ENCODE peak calls at places on chromosomes 3 and 15, in nine cellular contexts. One of them, this sample, is unnamed. For H3K9me3, the result is how much of the 10 kb centered on the place peaks cover.

GRCh38 chr15:62758126-62758951 is 284.2 kb upstream of the TPM1 start:
- DNase-seq in lower lobe of right lung: no peak
- DNase-seq in pancreas: peak
- DNase-seq in CD8-positive, alpha-beta memory T cell: no peak
- DNase-seq in fibroblast of lung: peak
- DNase-seq in neuronal stem cell: peak
- DNase-seq in ovary: no peak
- DNase-seq in naive thymus-derived CD4-positive, alpha-beta T cell: no peak
- DNase-seq in left ventricle myocardium inferior: no peak
- DNase-seq in this sample: no peak

GRCh38 chr3:97804471-97804870 is 17.3 kb upstream of the CRYBG3 start:
- DNase-seq in fibroblast of lung: no peak
- DNase-seq in left ventricle myocardium inferior: no peak
- DNase-seq in pancreas: no peak
- DNase-seq in neuronal stem cell: no peak
- DNase-seq in ovary: no peak
- DNase-seq in naive thymus-derived CD4-positive, alpha-beta T cell: no peak
- DNase-seq in lower lobe of right lung: no peak
- DNase-seq in CD8-positive, alpha-beta memory T cell: no peak
- DNase-seq in this sample: no peak

GRCh38 chr3:186466391-186466974 is 77.7 kb downstream of the CRYGS start:
- DNase-seq in naive thymus-derived CD4-positive, alpha-beta T cell: no peak
- DNase-seq in lower lobe of right lung: no peak
- DNase-seq in left ventricle myocardium inferior: no peak
- DNase-seq in ovary: no peak
- DNase-seq in neuronal stem cell: no peak
- DNase-seq in pancreas: peak
- DNase-seq in fibroblast of lung: peak
- DNase-seq in CD8-positive, alpha-beta memory T cell: no peak
- DNase-seq in this sample: no peak

GRCh38 chr3:94673891-94674290 is 611.0 kb downstream of the NSUN3 start:
- DNase-seq in ovary: no peak
- DNase-seq in naive thymus-derived CD4-positive, alpha-beta T cell: no peak
- DNase-seq in pancreas: no peak
- DNase-seq in neuronal stem cell: no peak
- DNase-seq in left ventricle myocardium inferior: no peak
- DNase-seq in lower lobe of right lung: no peak
- DNase-seq in fibroblast of lung: no peak
- DNase-seq in CD8-positive, alpha-beta memory T cell: no peak
- DNase-seq in this sample: no peak

GRCh38 chr3:180855364-180855763 is 57.1 kb upstream of the FXR1 start:
- DNase-seq in left ventricle myocardium inferior: no peak
- DNase-seq in naive thymus-derived CD4-positive, alpha-beta T cell: no peak
- DNase-seq in lower lobe of right lung: no peak
- DNase-seq in neuronal stem cell: peak
- DNase-seq in pancreas: no peak
- DNase-seq in ovary: no peak
- DNase-seq in fibroblast of lung: peak
- DNase-seq in CD8-positive, alpha-beta memory T cell: no peak
- DNase-seq in this sample: no peak

GRCh38 chr15:78565951-78566774 is 843 bp downstream of the CHRNA5 start:
- DNase-seq in CD8-positive, alpha-beta memory T cell: no peak
- DNase-seq in left ventricle myocardium inferior: no peak
- DNase-seq in neuronal stem cell: peak
- DNase-seq in fibroblast of lung: peak
- DNase-seq in ovary: no peak
- DNase-seq in naive thymus-derived CD4-positive, alpha-beta T cell: no peak
- DNase-seq in lower lobe of right lung: no peak
- DNase-seq in pancreas: no peak
- DNase-seq in this sample: no peak

GRCh38 chr3:45583021-45583851 is 11.3 kb upstream of the LIMD1 start:
- DNase-seq in fibroblast of lung: peak
- DNase-seq in naive thymus-derived CD4-positive, alpha-beta T cell: no peak
- DNase-seq in ovary: peak
- DNase-seq in lower lobe of right lung: no peak
- DNase-seq in left ventricle myocardium inferior: peak
- DNase-seq in pancreas: peak
- DNase-seq in CD8-positive, alpha-beta memory T cell: no peak
- DNase-seq in neuronal stem cell: no peak
- DNase-seq in this sample: no peak

GRCh38 chr3:63945558-63946096 is 33.4 kb upstream of the SCAANT1 start:
- DNase-seq in fibroblast of lung: peak
- DNase-seq in pancreas: peak
- DNase-seq in naive thymus-derived CD4-positive, alpha-beta T cell: no peak
- DNase-seq in CD8-positive, alpha-beta memory T cell: no peak
- DNase-seq in left ventricle myocardium inferior: no peak
- DNase-seq in ovary: no peak
- DNase-seq in lower lobe of right lung: no peak
- DNase-seq in neuronal stem cell: no peak
- DNase-seq in this sample: no peak

GRCh38 chr15:82646250-82647044 is 716 bp downstream of the CPEB1 start:
- DNase-seq in CD8-positive, alpha-beta memory T cell: no peak
- DNase-seq in ovary: peak
- DNase-seq in neuronal stem cell: no peak
- DNase-seq in naive thymus-derived CD4-positive, alpha-beta T cell: no peak
- DNase-seq in fibroblast of lung: no peak
- DNase-seq in left ventricle myocardium inferior: no peak
- DNase-seq in lower lobe of right lung: no peak
- DNase-seq in pancreas: peak
- DNase-seq in this sample: no peak

GRCh38 chr3:48042071-48042760 is 26.0 kb upstream of the MAP4 start:
- DNase-seq in naive thymus-derived CD4-positive, alpha-beta T cell: no peak
- DNase-seq in fibroblast of lung: peak
- DNase-seq in neuronal stem cell: no peak
- DNase-seq in lower lobe of right lung: no peak
- DNase-seq in CD8-positive, alpha-beta memory T cell: no peak
- DNase-seq in pancreas: no peak
- DNase-seq in left ventricle myocardium inferior: no peak
- DNase-seq in ovary: no peak
- DNase-seq in this sample: no peak

GRCh38 chr15:95557226-95558046 is 773.1 kb upstream of the NR2F2 start:
- DNase-seq in neuronal stem cell: no peak
- DNase-seq in left ventricle myocardium inferior: no peak
- DNase-seq in ovary: no peak
- DNase-seq in lower lobe of right lung: no peak
- DNase-seq in CD8-positive, alpha-beta memory T cell: no peak
- DNase-seq in naive thymus-derived CD4-positive, alpha-beta T cell: no peak
- DNase-seq in pancreas: no peak
- DNase-seq in fibroblast of lung: peak
- DNase-seq in this sample: no peak

GRCh38 chr3:48928679-48929078 is 10.0 kb downstream of the ARIH2 start:
- DNase-seq in lower lobe of right lung: no peak
- DNase-seq in naive thymus-derived CD4-positive, alpha-beta T cell: no peak
- DNase-seq in CD8-positive, alpha-beta memory T cell: no peak
- DNase-seq in fibroblast of lung: peak
- DNase-seq in pancreas: no peak
- DNase-seq in left ventricle myocardium inferior: no peak
- DNase-seq in ovary: no peak
- DNase-seq in neuronal stem cell: no peak
- DNase-seq in this sample: no peak

GRCh38 chr3:100400424-100400781 is 486 bp downstream of the TOMM70 start:
- DNase-seq in fibroblast of lung: peak
- DNase-seq in CD8-positive, alpha-beta memory T cell: peak
- DNase-seq in lower lobe of right lung: no peak
- DNase-seq in pancreas: no peak
- DNase-seq in naive thymus-derived CD4-positive, alpha-beta T cell: peak
- DNase-seq in left ventricle myocardium inferior: no peak
- DNase-seq in neuronal stem cell: peak
- DNase-seq in ovary: no peak
- DNase-seq in this sample: peak

GRCh38 chr3:128337305-128337704 is 129.4 kb downstream of the DNAJB8 start:
- DNase-seq in left ventricle myocardium inferior: no peak
- DNase-seq in pancreas: no peak
- DNase-seq in neuronal stem cell: no peak
- DNase-seq in CD8-positive, alpha-beta memory T cell: no peak
- DNase-seq in lower lobe of right lung: peak
- DNase-seq in ovary: no peak
- DNase-seq in fibroblast of lung: no peak
- DNase-seq in naive thymus-derived CD4-positive, alpha-beta T cell: no peak
- DNase-seq in this sample: no peak

DNA sequence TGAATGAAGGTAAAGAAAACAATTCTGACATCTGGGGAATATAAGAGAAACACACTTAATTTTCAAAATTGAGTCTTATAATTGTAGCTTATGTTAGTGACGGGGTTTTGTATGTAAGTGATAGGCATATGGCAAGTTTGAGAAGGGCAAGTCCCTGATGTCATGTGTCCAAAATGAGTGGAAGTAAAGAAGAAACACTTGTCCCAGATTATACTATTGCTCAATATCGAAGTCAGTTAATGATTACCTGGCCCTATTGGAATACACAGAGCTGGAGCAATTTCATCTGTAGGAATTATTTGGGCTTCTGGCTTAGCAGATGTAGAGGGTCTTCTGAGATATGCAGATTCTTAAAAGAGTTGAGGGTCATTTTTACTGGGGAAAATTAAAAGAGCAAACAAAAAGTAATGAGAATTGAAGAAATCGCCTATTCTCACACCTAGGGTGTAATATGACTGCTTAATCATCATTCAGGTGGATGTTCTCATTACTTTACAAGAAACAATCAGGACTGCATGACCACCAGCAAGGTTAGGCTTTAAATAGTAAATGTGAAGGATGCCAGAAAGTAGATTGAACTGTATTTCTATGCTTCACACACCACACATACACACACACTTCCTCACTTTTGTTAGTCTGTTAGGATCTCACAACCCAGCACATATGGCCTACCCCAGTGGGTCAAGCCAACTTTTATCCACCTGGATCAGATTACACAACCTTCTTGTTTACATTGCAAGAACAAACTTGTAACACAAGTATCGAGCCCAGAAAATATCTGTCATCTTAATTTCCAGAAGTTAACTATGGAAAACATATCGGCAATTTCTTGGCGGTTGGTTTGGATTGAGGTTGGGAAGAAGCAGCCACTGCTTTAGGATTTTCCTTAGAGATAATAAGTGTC is 183.3 kb upstream of the LRRC3B start:
- DNase-seq in naive thymus-derived CD4-positive, alpha-beta T cell: no peak
- DNase-seq in neuronal stem cell: no peak
- DNase-seq in CD8-positive, alpha-beta memory T cell: no peak
- DNase-seq in lower lobe of right lung: no peak
- DNase-seq in fibroblast of lung: no peak
- DNase-seq in left ventricle myocardium inferior: no peak
- DNase-seq in pancreas: peak
- DNase-seq in ovary: no peak
- DNase-seq in this sample: no peak
- H3K9me3 ChIP-seq in naive thymus-derived CD4-positive, alpha-beta T cell: under half
- H3K9me3 ChIP-seq in neuronal stem cell: under half
- H3K9me3 ChIP-seq in CD8-positive, alpha-beta memory T cell: under half
- H3K9me3 ChIP-seq in lower lobe of right lung: under half
- H3K9me3 ChIP-seq in fibroblast of lung: under half
- H3K9me3 ChIP-seq in left ventricle myocardium inferior: under half
- H3K9me3 ChIP-seq in pancreas: under half
- H3K9me3 ChIP-seq in ovary: under half
- H3K9me3 ChIP-seq in this sample: under half

DNA sequence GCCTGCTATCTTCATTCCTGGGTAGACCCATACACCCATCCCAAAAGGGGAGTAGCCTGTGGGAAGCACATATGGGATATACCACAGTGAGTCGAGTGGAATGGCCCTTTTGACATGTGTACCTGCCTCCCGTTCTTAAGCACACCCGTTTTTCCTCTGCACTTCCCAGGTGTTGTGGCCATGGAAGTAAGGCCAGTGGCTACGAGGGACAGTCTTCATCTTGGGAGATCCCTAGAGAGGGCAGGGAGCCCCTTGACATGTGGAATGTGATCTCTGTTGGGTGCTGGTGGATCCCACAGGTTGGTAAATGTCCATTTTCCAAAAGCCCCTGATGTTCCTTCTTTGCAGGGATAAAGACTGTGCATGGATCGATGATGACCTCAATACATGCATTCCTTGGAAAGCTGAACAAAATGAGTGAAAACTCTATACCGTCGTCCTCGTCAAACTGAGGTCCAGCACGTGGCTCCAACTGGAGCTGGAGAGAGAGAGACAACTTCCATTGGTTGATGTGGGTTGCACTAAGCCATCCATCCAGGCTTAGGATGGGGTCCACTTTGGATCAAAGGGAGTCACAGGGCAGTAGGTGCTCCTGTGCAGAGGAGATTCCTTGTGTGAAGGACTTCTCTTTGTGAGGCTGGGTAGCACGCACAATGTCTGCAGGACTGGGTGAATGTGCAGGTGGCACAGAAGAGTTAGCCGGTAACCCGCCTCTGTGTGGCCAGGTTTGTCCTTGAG is 136.8 kb downstream of the SNRPN start:
- DNase-seq in pancreas: no peak
- DNase-seq in fibroblast of lung: no peak
- DNase-seq in naive thymus-derived CD4-positive, alpha-beta T cell: no peak
- DNase-seq in neuronal stem cell: no peak
- DNase-seq in left ventricle myocardium inferior: no peak
- DNase-seq in CD8-positive, alpha-beta memory T cell: no peak
- DNase-seq in lower lobe of right lung: no peak
- DNase-seq in ovary: no peak
- DNase-seq in this sample: no peak
- H3K9me3 ChIP-seq in pancreas: under half
- H3K9me3 ChIP-seq in fibroblast of lung: under half
- H3K9me3 ChIP-seq in naive thymus-derived CD4-positive, alpha-beta T cell: under half
- H3K9me3 ChIP-seq in neuronal stem cell: under half
- H3K9me3 ChIP-seq in left ventricle myocardium inferior: half or more
- H3K9me3 ChIP-seq in CD8-positive, alpha-beta memory T cell: under half
- H3K9me3 ChIP-seq in lower lobe of right lung: half or more
- H3K9me3 ChIP-seq in ovary: half or more
- H3K9me3 ChIP-seq in this sample: under half

DNA sequence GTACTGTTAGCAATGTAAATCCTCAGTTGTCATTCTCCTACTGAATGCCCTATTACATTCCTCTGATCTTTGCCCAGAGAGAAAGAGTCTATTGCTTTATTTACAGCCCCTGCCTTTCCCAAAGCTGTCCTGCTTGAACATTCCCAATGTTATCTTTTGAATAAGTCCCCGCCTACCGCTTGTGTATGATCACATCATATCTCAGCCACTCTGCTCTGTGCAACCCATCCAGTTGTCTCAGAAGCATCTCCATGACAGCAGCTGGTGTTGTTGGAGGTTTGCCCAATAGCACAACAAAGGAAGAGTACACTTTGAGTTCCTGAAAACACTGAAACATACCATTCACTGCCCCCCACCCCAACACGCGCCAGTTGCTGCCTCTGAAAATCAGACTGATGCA is 22.0 kb upstream of the FAM3D start:
- DNase-seq in pancreas: no peak
- DNase-seq in fibroblast of lung: no peak
- DNase-seq in naive thymus-derived CD4-positive, alpha-beta T cell: no peak
- DNase-seq in ovary: no peak
- DNase-seq in CD8-positive, alpha-beta memory T cell: no peak
- DNase-seq in left ventricle myocardium inferior: no peak
- DNase-seq in neuronal stem cell: no peak
- DNase-seq in lower lobe of right lung: no peak
- DNase-seq in this sample: no peak
- H3K9me3 ChIP-seq in pancreas: under half
- H3K9me3 ChIP-seq in fibroblast of lung: under half
- H3K9me3 ChIP-seq in naive thymus-derived CD4-positive, alpha-beta T cell: under half
- H3K9me3 ChIP-seq in ovary: under half
- H3K9me3 ChIP-seq in CD8-positive, alpha-beta memory T cell: under half
- H3K9me3 ChIP-seq in left ventricle myocardium inferior: under half
- H3K9me3 ChIP-seq in neuronal stem cell: under half
- H3K9me3 ChIP-seq in lower lobe of right lung: under half
- H3K9me3 ChIP-seq in this sample: under half

DNA sequence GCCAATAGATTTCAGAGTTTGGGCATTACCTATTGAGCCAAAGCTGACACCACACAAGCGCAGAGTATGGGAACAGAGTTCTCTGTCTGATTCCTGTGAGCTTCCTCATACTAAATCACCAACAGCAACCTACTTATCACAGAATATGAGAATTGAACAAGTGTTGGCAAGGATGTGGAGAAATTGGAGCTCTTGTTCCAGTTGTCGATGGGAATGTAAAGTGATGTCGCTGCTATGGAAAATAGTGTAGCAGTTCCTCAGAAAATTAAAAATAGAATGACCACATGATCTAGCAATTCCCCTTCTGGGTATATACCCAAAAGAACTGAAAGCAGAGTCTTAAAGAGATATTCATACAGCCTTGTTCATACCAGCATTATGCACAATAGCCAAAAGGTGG is 33.4 kb downstream of the CD86 start:
- DNase-seq in left ventricle myocardium inferior: no peak
- DNase-seq in fibroblast of lung: no peak
- DNase-seq in naive thymus-derived CD4-positive, alpha-beta T cell: no peak
- DNase-seq in neuronal stem cell: no peak
- DNase-seq in CD8-positive, alpha-beta memory T cell: no peak
- DNase-seq in lower lobe of right lung: no peak
- DNase-seq in ovary: no peak
- DNase-seq in pancreas: no peak
- DNase-seq in this sample: no peak
- H3K9me3 ChIP-seq in left ventricle myocardium inferior: under half
- H3K9me3 ChIP-seq in fibroblast of lung: under half
- H3K9me3 ChIP-seq in naive thymus-derived CD4-positive, alpha-beta T cell: under half
- H3K9me3 ChIP-seq in neuronal stem cell: under half
- H3K9me3 ChIP-seq in CD8-positive, alpha-beta memory T cell: under half
- H3K9me3 ChIP-seq in lower lobe of right lung: under half
- H3K9me3 ChIP-seq in ovary: under half
- H3K9me3 ChIP-seq in pancreas: under half
- H3K9me3 ChIP-seq in this sample: under half